ENCODE peak calls at places on chromosomes 13 and 19, in nine cellular contexts. L, D, B, X, Y, R, C, J and I are unnamed samples.

GRCh38 chr19:51366999-51367564 is 894 bp upstream of the ETFB start:
- DNase-seq in L (peak), D (no peak), B (peak), X (no peak), Y (no peak), R (no peak), C (no peak), J (no peak), I (no peak)

GRCh38 chr19:11685676-11686650 is 52.8 kb downstream of the ZNF823 start:
- DNase-seq in L (no peak), D (no peak), B (no peak), X (no peak), Y (peak), R (no peak), C (no peak), J (no peak), I (no peak)

GRCh38 chr13:41222259-41222852 is 28.0 kb upstream of the KBTBD7 start:
- DNase-seq in L (peak), D (no peak), B (peak), X (no peak), Y (peak), R (peak), C (no peak), J (no peak), I (peak)

GRCh38 chr13:91767681-91768080 is 369.3 kb downstream of the GPC5 start:
- DNase-seq in L (peak), D (no peak), B (no peak), X (no peak), Y (no peak), R (no peak), C (no peak), J (no peak), I (no peak)

GRCh38 chr13:92735909-92736308 is 490.7 kb upstream of the GPC6 start:
- DNase-seq in L (no peak), D (no peak), B (no peak), X (no peak), Y (no peak), R (no peak), C (no peak), J (no peak), I (no peak)

GRCh38 chr13:97932006-97932405 is 21.5 kb upstream of the IPO5 start:
- DNase-seq in L (no peak), D (no peak), B (no peak), X (no peak), Y (no peak), R (no peak), C (no peak), J (no peak), I (no peak)

GRCh38 chr19:47435196-47435595 is 15.9 kb upstream of the MEIS3 start:
- DNase-seq in L (no peak), D (no peak), B (no peak), X (no peak), Y (peak), R (no peak), C (no peak), J (no peak), I (no peak)

GRCh38 chr19:651991-652390 is 11.0 kb downstream of the RNF126 start:
- DNase-seq in L (no peak), D (no peak), B (no peak), X (no peak), Y (no peak), R (no peak), C (no peak), J (no peak), I (no peak)

GRCh38 chr13:62139597-62139996 is 723.9 kb upstream of the PCDH20 start:
- DNase-seq in L (no peak), D (no peak), B (no peak), X (no peak), Y (no peak), R (no peak), C (no peak), J (no peak), I (no peak)

GRCh38 chr13:109481046-109481445 is 305.3 kb downstream of the IRS2 start:
- DNase-seq in L (no peak), D (no peak), B (no peak), X (no peak), Y (no peak), R (no peak), C (no peak), J (no peak), I (no peak)

GRCh38 chr13:51246411-51247298 is 24.5 kb downstream of the FAM124A start:
- DNase-seq in L (peak), D (no peak), B (no peak), X (no peak), Y (no peak), R (no peak), C (no peak), J (peak), I (no peak)

GRCh38 chr13:84563611-84564010 is 681.3 kb upstream of the SLITRK1 start:
- DNase-seq in L (no peak), D (no peak), B (no peak), X (no peak), Y (no peak), R (no peak), C (no peak), J (no peak), I (no peak)

GRCh38 chr19:58227964-58228583 is 640 bp upstream of the ZNF544 start:
- DNase-seq in L (peak), D (no peak), B (no peak), X (no peak), Y (no peak), R (no peak), C (no peak), J (no peak), I (no peak)

GRCh38 chr19:29540128-29540527 is 14.3 kb downstream of the VSTM2B start:
- DNase-seq in L (no peak), D (no peak), B (no peak), X (peak), Y (no peak), R (no peak), C (no peak), J (no peak), I (no peak)

GRCh38 chr13:101452519-101453485 is at the start of gene ITGBL1:
- DNase-seq in L (no peak), D (no peak), B (no peak), X (no peak), Y (peak), R (no peak), C (peak), J (no peak), I (no peak)

GRCh38 chr19:23799321-23799720 is 40.6 kb upstream of the ZNF681 start:
- DNase-seq in L (peak), D (no peak), B (peak), X (no peak), Y (peak), R (no peak), C (no peak), J (no peak), I (no peak)

GRCh38 chr13:85806553-85807175 is 7.4 kb upstream of the SLITRK6 start:
- DNase-seq in L (peak), D (no peak), B (no peak), X (no peak), Y (peak), R (no peak), C (no peak), J (no peak), I (peak)

GRCh38 chr19:48530044-48530720 is 18.5 kb upstream of the LMTK3 start:
- DNase-seq in L (no peak), D (no peak), B (no peak), X (no peak), Y (no peak), R (no peak), C (no peak), J (no peak), I (no peak)

GRCh38 chr19:47227347-47228167 is 3.4 kb downstream of the BBC3 start:
- DNase-seq in L (peak), D (peak), B (peak), X (peak), Y (peak), R (peak), C (peak), J (peak), I (peak)

GRCh38 chr19:46972301-46972700 is 47.3 kb upstream of the NPAS1 start:
- DNase-seq in L (no peak), D (no peak), B (no peak), X (no peak), Y (no peak), R (no peak), C (no peak), J (no peak), I (no peak)

GRCh38 chr19:12834418-12834943 is at the start of gene RTBDN:
- DNase-seq in L (no peak), D (no peak), B (no peak), X (no peak), Y (no peak), R (no peak), C (no peak), J (no peak), I (no peak)

GRCh38 chr19:42206871-42207755 is 10.4 kb downstream of the DEDD2 start:
- DNase-seq in L (no peak), D (no peak), B (no peak), X (no peak), Y (no peak), R (peak), C (no peak), J (no peak), I (peak)

GRCh38 chr19:15107056-15108010 is at the start of gene SYDE1:
- DNase-seq in L (peak), D (no peak), B (no peak), X (no peak), Y (no peak), R (no peak), C (no peak), J (peak), I (peak)

GRCh38 chr13:70375718-70376117 is 267.5 kb upstream of the KLHL1 start:
- DNase-seq in L (no peak), D (no peak), B (no peak), X (no peak), Y (no peak), R (peak), C (no peak), J (no peak), I (no peak)

GRCh38 chr13:112619730-112620639 is 32.0 kb upstream of the TUBGCP3 start:
- DNase-seq in L (peak), D (no peak), B (no peak), X (no peak), Y (no peak), R (no peak), C (no peak), J (no peak), I (peak)

GRCh38 chr19:35498984-35499383 is 8.7 kb upstream of the KRTDAP start:
- DNase-seq in L (no peak), D (no peak), B (no peak), X (no peak), Y (no peak), R (no peak), C (no peak), J (no peak), I (no peak)

GRCh38 chr13:98171806-98172569 is 5.1 kb downstream of the RNF113B start:
- DNase-seq in L (no peak), D (no peak), B (no peak), X (no peak), Y (no peak), R (no peak), C (no peak), J (no peak), I (no peak)

GRCh38 chr13:78816592-78816991 is 157.6 kb upstream of the OBI1 start:
- DNase-seq in L (no peak), D (no peak), B (no peak), X (no peak), Y (no peak), R (no peak), C (no peak), J (no peak), I (no peak)

GRCh38 chr13:46641274-46642081 is 88.5 kb downstream of the LRCH1 start:
- DNase-seq in L (no peak), D (no peak), B (no peak), X (no peak), Y (no peak), R (no peak), C (no peak), J (no peak), I (no peak)

GRCh38 chr13:110561335-110562033 is at the start of gene RAB20:
- DNase-seq in L (peak), D (peak), B (peak), X (peak), Y (peak), R (peak), C (peak), J (peak), I (peak)

GRCh38 chr13:110557610-110558305 is 3.8 kb downstream of the RAB20 start:
- DNase-seq in L (no peak), D (no peak), B (no peak), X (peak), Y (no peak), R (no peak), C (no peak), J (peak), I (no peak)

GRCh38 chr13:110559986-110560385 is 1.5 kb downstream of the RAB20 start:
- DNase-seq in L (no peak), D (no peak), B (no peak), X (no peak), Y (no peak), R (no peak), C (no peak), J (no peak), I (peak)

GRCh38 chr13:110560606-110561334 is 752 bp downstream of the RAB20 start:
- DNase-seq in L (peak), D (no peak), B (no peak), X (no peak), Y (peak), R (no peak), C (no peak), J (peak), I (peak)

DNA sequence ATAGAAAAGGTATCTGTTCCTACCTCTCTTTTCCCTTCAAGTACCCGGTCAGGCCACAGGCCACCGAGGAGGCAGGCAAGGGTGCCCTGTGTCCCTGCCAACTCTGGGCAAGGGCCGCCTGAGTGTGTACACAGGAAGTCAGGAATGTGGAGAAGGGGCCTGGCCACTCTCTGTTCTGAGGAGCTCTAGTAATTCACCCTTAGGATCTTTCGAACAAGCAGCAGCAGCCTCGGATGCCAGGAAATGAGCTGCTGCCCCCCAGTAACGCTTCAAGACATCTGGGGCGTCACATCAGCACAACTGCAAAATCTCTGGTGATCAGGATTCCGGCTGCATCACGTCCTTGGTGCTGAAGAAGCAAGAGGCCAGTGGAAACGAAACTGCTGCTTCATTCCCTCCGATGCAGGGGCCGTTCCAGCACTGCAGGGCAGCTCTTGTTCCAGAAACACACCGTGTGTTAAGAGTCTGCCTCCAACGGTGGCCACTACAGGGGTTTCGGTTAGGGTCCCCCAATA is 2.0 kb downstream of the RAB20 start:
- DNase-seq in L (peak), D (no peak), B (no peak), X (peak), Y (no peak), R (peak), C (no peak), J (peak), I (no peak)
- H3K27ac ChIP-seq in L (no peak), D (peak), B (no peak), X (peak), Y (no peak), R (peak), C (peak), J (peak), I (peak)

GRCh38 chr13:43431279-43431678 is 355.5 kb downstream of the ENOX1 start:
- DNase-seq in L (no peak), D (no peak), B (no peak), X (no peak), Y (no peak), R (no peak), C (no peak), J (no peak), I (no peak)
- TF ChIP-seq CTCF in L (no peak), D (no peak), B (no peak), X (no peak), Y (no peak), R (no peak), C (no peak), J (no peak), I (no peak)

GRCh38 chr19:45599286-45599685 is 2.7 kb downstream of the GPR4 start:
- DNase-seq in L (no peak), D (no peak), B (no peak), X (no peak), Y (no peak), R (no peak), C (no peak), J (no peak), I (no peak)

GRCh38 chr19:45600340-45600885 is 1.6 kb downstream of the GPR4 start:
- DNase-seq in L (no peak), D (no peak), B (no peak), X (no peak), Y (no peak), R (no peak), C (no peak), J (no peak), I (no peak)

GRCh38 chr19:45597425-45598111 is 4.4 kb downstream of the GPR4 start:
- DNase-seq in L (no peak), D (no peak), B (no peak), X (no peak), Y (no peak), R (no peak), C (no peak), J (no peak), I (no peak)

GRCh38 chr19:45595814-45596213 is 6.2 kb downstream of the GPR4 start:
- DNase-seq in L (no peak), D (no peak), B (no peak), X (no peak), Y (no peak), R (no peak), C (no peak), J (no peak), I (no peak)

GRCh38 chr19:45598267-45599011 is 3.6 kb downstream of the GPR4 start:
- DNase-seq in L (no peak), D (no peak), B (no peak), X (no peak), Y (no peak), R (no peak), C (no peak), J (no peak), I (no peak)
- H3K27ac ChIP-seq in L (no peak), D (no peak), B (no peak), X (no peak), Y (no peak), R (no peak), C (no peak), J (peak), I (no peak)

GRCh38 chr19:39481229-39481545 is 549 bp downstream of the TIMM50 start:
- DNase-seq in L (no peak), D (no peak), B (no peak), X (no peak), Y (no peak), R (no peak), C (no peak), J (no peak), I (no peak)

GRCh38 chr19:39483141-39483540 is 2.5 kb downstream of the TIMM50 start:
- DNase-seq in L (no peak), D (no peak), B (no peak), X (no peak), Y (no peak), R (no peak), C (no peak), J (no peak), I (no peak)

GRCh38 chr19:39479916-39480315 is 722 bp upstream of the TIMM50 start:
- DNase-seq in L (no peak), D (no peak), B (no peak), X (no peak), Y (no peak), R (no peak), C (no peak), J (no peak), I (no peak)

GRCh38 chr19:39481676-39482075 is 1.0 kb downstream of the TIMM50 start:
- DNase-seq in L (no peak), D (no peak), B (no peak), X (no peak), Y (no peak), R (no peak), C (no peak), J (no peak), I (no peak)

DNA sequence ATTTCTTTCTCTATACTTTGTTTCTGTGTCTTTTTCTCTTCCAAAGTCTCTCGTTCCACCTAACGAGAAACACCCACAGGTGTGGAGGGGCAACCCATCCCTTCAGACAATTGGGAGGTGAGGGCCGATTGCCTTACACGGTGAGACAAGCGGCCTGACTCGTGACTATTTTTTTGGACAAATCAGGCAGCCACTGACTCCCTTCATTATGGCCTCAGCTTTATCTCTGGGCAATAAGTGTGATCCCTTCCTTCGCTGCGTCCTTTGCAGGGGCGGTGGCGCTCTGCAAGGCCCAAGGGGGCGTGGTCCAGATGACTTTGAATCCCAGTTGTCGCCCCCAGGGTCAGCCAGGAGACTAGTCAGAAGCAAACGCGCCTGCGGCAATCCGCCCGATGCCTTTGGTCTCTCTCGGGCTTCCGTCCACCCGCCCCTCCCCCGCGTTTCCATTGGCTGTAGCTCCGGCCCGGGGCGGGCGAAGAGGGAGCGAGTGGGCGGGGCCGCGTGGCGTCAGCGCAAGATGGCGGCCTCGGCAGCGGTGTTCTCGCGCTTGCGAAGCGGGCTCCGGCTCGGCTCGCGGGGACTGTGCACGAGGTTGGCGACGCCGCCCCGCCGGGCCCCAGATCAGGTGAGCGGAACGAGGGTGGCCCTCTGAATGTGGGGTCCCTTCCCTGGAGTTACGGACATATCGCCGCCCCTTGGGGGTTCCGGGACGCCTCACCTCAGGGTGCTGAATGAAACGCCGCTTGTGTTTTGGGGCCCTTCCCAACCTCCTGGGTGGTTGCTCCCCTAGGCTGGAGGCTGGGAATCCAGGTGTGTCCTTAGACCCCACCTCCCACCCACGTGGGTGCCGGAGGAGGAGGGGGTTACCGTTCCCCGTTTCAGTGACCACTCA is at the start of gene TIMM50:
- DNase-seq in L (peak), D (peak), B (peak), X (peak), Y (peak), R (peak), C (peak), J (peak), I (peak)
- TF ChIP-seq CTCF in L (no peak), D (no peak), B (no peak), X (no peak), Y (no peak), R (no peak), C (no peak), J (no peak), I (no peak)

DNA sequence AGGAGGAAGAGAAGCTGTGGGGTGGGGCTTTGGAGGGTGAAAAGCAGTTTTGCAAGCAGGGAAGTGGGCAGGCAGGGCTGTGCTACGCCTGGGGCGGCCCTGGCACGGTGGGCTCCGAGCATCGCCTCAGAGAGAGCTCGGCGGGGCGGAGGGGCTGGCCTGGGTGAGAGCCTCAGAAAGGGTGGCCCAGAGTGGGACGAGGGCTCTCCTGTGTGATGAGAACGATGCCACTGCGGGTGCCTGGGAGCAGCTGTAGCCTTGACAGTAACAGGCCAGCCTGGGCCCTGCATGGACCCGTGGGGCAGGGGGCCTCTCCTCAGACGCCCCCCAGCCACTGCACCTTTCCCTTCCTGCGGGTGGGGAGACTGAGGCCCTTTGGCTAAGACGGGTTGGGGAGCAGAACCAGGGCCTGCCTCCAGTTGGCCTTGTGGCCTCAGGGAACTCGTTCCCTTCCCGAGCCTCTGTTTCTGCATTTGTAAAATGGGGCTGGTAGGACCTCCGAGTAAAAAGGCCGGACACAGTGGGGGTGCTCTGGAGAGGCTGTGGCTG is 27.6 kb downstream of the PIAS4 start:
- DNase-seq in L (no peak), D (no peak), B (no peak), X (no peak), Y (no peak), R (no peak), C (no peak), J (no peak), I (no peak)
- H3K27ac ChIP-seq in L (no peak), D (no peak), B (no peak), X (no peak), Y (no peak), R (no peak), C (no peak), J (no peak), I (peak)